ENCODE peak calls at places on chromosome 17, in nine cellular contexts. F is Caco-2, J is NB4, E is heart right ventricle, H is A549, I is prostate gland, P is lower leg skin, O is GM12864, N is HFF-Myc. S is an unnamed sample.

GRCh38 chr17:58491510-58492045 is 3.4 kb upstream of the HSF5 start:
- DNase-seq in F (no peak), J (no peak), E (no peak), H (no peak), I (no peak), P (no peak), O (no peak), N (no peak), S (no peak)

GRCh38 chr17:74325743-74326379 is at the start of gene KIF19:
- DNase-seq in F (no peak), J (no peak), E (peak), H (no peak), I (no peak), P (no peak), O (no peak), N (no peak), S (peak)

GRCh38 chr17:511001-511690 is 158.5 kb upstream of the RPH3AL start:
- DNase-seq in F (no peak), J (no peak), E (no peak), H (no peak), I (no peak), P (no peak), O (no peak), N (no peak), S (peak)

GRCh38 chr17:42809250-42809649 is 10.6 kb downstream of the CNTD1 start:
- DNase-seq in F (no peak), J (peak), E (no peak), H (peak), I (no peak), P (no peak), O (no peak), N (peak), S (peak)

GRCh38 chr17:18129041-18129502 is 20.5 kb downstream of the MYO15A start:
- DNase-seq in F (no peak), J (no peak), E (no peak), H (no peak), I (peak), P (no peak), O (no peak), N (no peak), S (peak)

GRCh38 chr17:67293251-67294203 is 48.5 kb upstream of the HELZ start:
- DNase-seq in F (peak), J (peak), E (peak), H (peak), I (peak), P (peak), O (peak), N (no peak), S (peak)

GRCh38 chr17:15479697-15480096 is 12.3 kb upstream of the CDRT4 start:
- DNase-seq in F (no peak), J (no peak), E (no peak), H (no peak), I (no peak), P (no peak), O (no peak), N (peak), S (peak)

GRCh38 chr17:82985973-82986372 is 93.4 kb upstream of the METRNL start:
- DNase-seq in F (no peak), J (no peak), E (no peak), H (no peak), I (no peak), P (peak), O (no peak), N (peak), S (peak)

GRCh38 chr17:70426752-70427151 is 257.4 kb downstream of the KCNJ2 start:
- DNase-seq in F (no peak), J (no peak), E (no peak), H (no peak), I (no peak), P (no peak), O (no peak), N (no peak), S (no peak)

GRCh38 chr17:8916470-8916869 is 49.0 kb upstream of the PIK3R6 start:
- DNase-seq in F (no peak), J (peak), E (no peak), H (no peak), I (no peak), P (peak), O (no peak), N (no peak), S (no peak)

GRCh38 chr17:82349287-82349701 is 9.8 kb upstream of the TEX19 start:
- DNase-seq in F (no peak), J (no peak), E (no peak), H (no peak), I (no peak), P (no peak), O (no peak), N (peak), S (peak)

GRCh38 chr17:7237761-7238417 is 1.4 kb downstream of the PHF23 start:
- DNase-seq in F (peak), J (peak), E (peak), H (peak), I (peak), P (peak), O (no peak), N (no peak), S (peak)

GRCh38 chr17:7236808-7237207 is 2.4 kb downstream of the PHF23 start:
- DNase-seq in F (no peak), J (no peak), E (no peak), H (no peak), I (no peak), P (no peak), O (no peak), N (no peak), S (no peak)

GRCh38 chr17:7237266-7237760 is 1.9 kb downstream of the PHF23 start:
- DNase-seq in F (no peak), J (no peak), E (no peak), H (no peak), I (no peak), P (no peak), O (no peak), N (no peak), S (no peak)

GRCh38 chr17:7234100-7235012 is at the start of gene DVL2:
- DNase-seq in F (peak), J (peak), E (peak), H (peak), I (peak), P (peak), O (peak), N (no peak), S (peak)

GRCh38 chr17:7235693-7236665 is 1.7 kb upstream of the DVL2 start:
- DNase-seq in F (no peak), J (no peak), E (no peak), H (no peak), I (no peak), P (no peak), O (no peak), N (no peak), S (no peak)
- H3K4me3 ChIP-seq in F (no peak), J (no peak), E (no peak), H (no peak), I (no peak), P (no peak), O (no peak), N (no peak), S (no peak)

GRCh38 chr17:75474736-75475135 is 18.3 kb downstream of the TMEM94 start:
- DNase-seq in F (no peak), J (no peak), E (no peak), H (no peak), I (no peak), P (no peak), O (no peak), N (no peak), S (no peak)
- H3K4me3 ChIP-seq in F (no peak), J (no peak), E (no peak), H (no peak), I (no peak), P (no peak), O (no peak), N (no peak), S (no peak)

GRCh38 chr17:61489719-61490490 is 37.7 kb downstream of the TBX4 start:
- DNase-seq in F (no peak), J (no peak), E (no peak), H (no peak), I (no peak), P (no peak), O (no peak), N (no peak), S (no peak)
- H3K4me3 ChIP-seq in F (no peak), J (no peak), E (no peak), H (no peak), I (no peak), P (no peak), O (no peak), N (no peak), S (no peak)

GRCh38 chr17:13598353-13599167 is 3.2 kb downstream of the HS3ST3A1 start:
- DNase-seq in F (no peak), J (no peak), E (no peak), H (no peak), I (no peak), P (no peak), O (no peak), N (no peak), S (no peak)
- H3K4me3 ChIP-seq in F (no peak), J (peak), E (no peak), H (no peak), I (no peak), P (no peak), O (no peak), N (peak), S (peak)

GRCh38 chr17:76138234-76138895 is 2.7 kb downstream of the FOXJ1 start:
- DNase-seq in F (peak), J (no peak), E (no peak), H (peak), I (no peak), P (no peak), O (no peak), N (no peak), S (no peak)
- H3K4me3 ChIP-seq in F (peak), J (no peak), E (no peak), H (no peak), I (no peak), P (no peak), O (no peak), N (no peak), S (no peak)

DNA sequence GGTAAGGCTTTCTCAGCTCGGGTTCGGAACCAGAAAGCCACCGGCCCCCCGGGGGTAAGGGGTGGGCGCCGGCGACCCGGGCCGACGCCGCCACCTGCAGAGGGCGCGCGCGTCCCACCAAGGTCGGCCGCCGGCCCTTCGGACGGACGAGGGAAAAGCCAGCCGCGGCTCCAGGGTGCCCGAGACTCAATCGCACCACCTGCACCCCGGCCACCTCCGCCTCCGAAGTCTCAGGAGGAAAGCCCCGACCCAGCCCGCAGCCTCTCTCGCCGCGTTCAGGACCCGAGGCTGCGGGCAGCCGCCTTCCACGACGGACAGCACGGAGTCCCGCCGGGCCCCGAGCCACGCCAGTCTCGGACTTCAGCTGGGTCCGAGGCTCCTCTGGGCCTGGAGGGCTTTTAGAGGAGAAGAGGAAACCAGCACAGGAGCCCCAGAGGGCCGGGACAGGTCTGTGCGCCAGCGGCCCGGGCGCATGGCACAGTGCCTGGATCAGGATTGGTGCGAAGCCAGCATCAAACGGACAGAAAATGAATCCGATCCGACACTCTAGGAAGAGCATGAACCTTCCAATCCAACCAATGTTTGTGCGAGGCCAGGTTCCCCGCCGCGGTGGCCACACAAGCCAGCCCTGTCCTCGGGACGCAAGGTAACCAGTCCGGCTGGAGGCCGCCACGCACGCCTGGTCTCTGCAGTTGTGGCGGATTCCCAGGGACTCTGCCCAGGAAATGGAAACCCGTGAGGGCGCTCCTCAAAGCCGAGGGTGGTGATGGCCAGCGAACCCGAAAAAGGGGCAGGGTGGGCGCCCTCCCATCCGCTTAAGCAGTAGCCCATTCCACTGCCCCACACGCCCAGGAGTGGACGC is 6.7 kb downstream of the CBX8 start:
- DNase-seq in F (no peak), J (peak), E (peak), H (peak), I (no peak), P (no peak), O (no peak), N (no peak), S (no peak)
- H3K4me3 ChIP-seq in F (no peak), J (no peak), E (no peak), H (no peak), I (no peak), P (no peak), O (no peak), N (no peak), S (no peak)

GRCh38 chr17:80892019-80892855 is 99.4 kb upstream of the CHMP6 start:
- DNase-seq in F (no peak), J (peak), E (peak), H (peak), I (peak), P (no peak), O (peak), N (peak), S (peak)
- H3K4me3 ChIP-seq in F (no peak), J (peak), E (no peak), H (no peak), I (no peak), P (no peak), O (no peak), N (no peak), S (no peak)